ENCODE peak calls at places on chromosomes 16 and 17, in nine cellular contexts. Q is choroid plexus epithelial cell, S is gastrocnemius medialis, Z is HFFc6, R is ascending aorta, O is AG04450, J is lower leg skin, X is breast epithelium, U is GM20000. F is an unnamed sample.

GRCh38 chr17:64016248-64016784 is 4.1 kb downstream of the ICAM2 start:
- DNase-seq in U (no peak), R (peak; percentile 54), X (no peak), Q (no peak), J (peak; percentile 64), O (no peak), Z (no peak), S (no peak), F (no peak)

GRCh38 chr16:57627184-57627871 is 1.1 kb upstream of the ADGRG1 start:
- DNase-seq in X (no peak), O (no peak), R (no peak), S (no peak), U (no peak), Z (peak; percentile 95), Q (peak; percentile 91), J (no peak), F (no peak)

GRCh38 chr16:29645699-29646187 is 17.3 kb upstream of the SPN start:
- DNase-seq in Z (no peak), U (peak; percentile 76), R (no peak), X (no peak), O (no peak), J (no peak), S (no peak), Q (peak; percentile 33), F (no peak)

GRCh38 chr16:56861092-56861610 is 3.9 kb upstream of the SLC12A3 start:
- DNase-seq in U (no peak), R (no peak), Z (no peak), X (no peak), O (no peak), J (no peak), S (no peak), Q (no peak), F (no peak)

GRCh38 chr17:47698749-47699535 is 5.0 kb downstream of the TBKBP1 start:
- DNase-seq in Q (peak; percentile 63), J (no peak), S (no peak), X (no peak), R (no peak), U (peak; percentile 93), O (no peak), Z (peak; percentile 37), F (no peak)

GRCh38 chr17:44360826-44361225 is 2.8 kb downstream of the FAM171A2 start:
- DNase-seq in J (no peak), Q (peak; percentile 80), U (no peak), O (peak; percentile 32), S (no peak), R (no peak), X (no peak), Z (peak; percentile 20), F (no peak)

GRCh38 chr16:10107081-10107480 is 75.1 kb downstream of the GRIN2A start:
- DNase-seq in R (peak; percentile 15), S (no peak), O (no peak), X (no peak), U (no peak), Z (no peak), J (no peak), Q (no peak), F (no peak)

GRCh38 chr16:58280146-58280845 is 14.5 kb downstream of the PRSS54 start:
- DNase-seq in J (no peak), S (no peak), Z (no peak), O (no peak), U (no peak), R (no peak), Q (no peak), X (no peak), F (peak; percentile 94)

GRCh38 chr17:57946798-57947358 is 8.3 kb downstream of the CUEDC1 start:
- DNase-seq in J (no peak), O (peak; percentile 55), X (no peak), Q (peak; percentile 87), S (peak; percentile 70), Z (peak; percentile 63), R (no peak), U (peak; percentile 77), F (peak; percentile 89)

GRCh38 chr16:23081675-23082119 is 67.6 kb downstream of the USP31 start:
- DNase-seq in U (no peak), R (no peak), Q (peak; percentile 44), O (no peak), S (no peak), X (no peak), J (no peak), Z (peak; percentile 43), F (peak; percentile 88)

GRCh38 chr16:56950881-56951771 is 10.6 kb upstream of the CETP start:
- DNase-seq in Z (peak; percentile 51), J (no peak), U (peak; percentile 71), O (no peak), S (peak; percentile 43), R (no peak), X (no peak), Q (peak; percentile 74), F (no peak)

GRCh38 chr17:78857266-78857665 is 16.7 kb upstream of the USP36 start:
- DNase-seq in S (no peak), U (no peak), J (no peak), Z (no peak), X (no peak), Q (no peak), R (no peak), O (no peak), F (no peak)

GRCh38 chr16:4746991-4747574 is 12.7 kb downstream of the DNAAF8 start:
- DNase-seq in Z (no peak), U (no peak), R (no peak), X (no peak), Q (peak; percentile 19), O (no peak), S (no peak), J (no peak), F (no peak)

GRCh38 chr17:5793157-5793556 is 208.8 kb upstream of the NLRP1 start:
- DNase-seq in S (no peak), U (no peak), X (no peak), J (peak; percentile 25), Q (no peak), R (no peak), O (no peak), Z (no peak), F (no peak)
- TF ChIP-seq CTCF in S (no peak), U (no peak), X (no peak), J (no peak), Q (peak; percentile 38), R (no peak), O (peak; percentile 31), Z (peak; percentile 62), F (peak; percentile 36)

DNA sequence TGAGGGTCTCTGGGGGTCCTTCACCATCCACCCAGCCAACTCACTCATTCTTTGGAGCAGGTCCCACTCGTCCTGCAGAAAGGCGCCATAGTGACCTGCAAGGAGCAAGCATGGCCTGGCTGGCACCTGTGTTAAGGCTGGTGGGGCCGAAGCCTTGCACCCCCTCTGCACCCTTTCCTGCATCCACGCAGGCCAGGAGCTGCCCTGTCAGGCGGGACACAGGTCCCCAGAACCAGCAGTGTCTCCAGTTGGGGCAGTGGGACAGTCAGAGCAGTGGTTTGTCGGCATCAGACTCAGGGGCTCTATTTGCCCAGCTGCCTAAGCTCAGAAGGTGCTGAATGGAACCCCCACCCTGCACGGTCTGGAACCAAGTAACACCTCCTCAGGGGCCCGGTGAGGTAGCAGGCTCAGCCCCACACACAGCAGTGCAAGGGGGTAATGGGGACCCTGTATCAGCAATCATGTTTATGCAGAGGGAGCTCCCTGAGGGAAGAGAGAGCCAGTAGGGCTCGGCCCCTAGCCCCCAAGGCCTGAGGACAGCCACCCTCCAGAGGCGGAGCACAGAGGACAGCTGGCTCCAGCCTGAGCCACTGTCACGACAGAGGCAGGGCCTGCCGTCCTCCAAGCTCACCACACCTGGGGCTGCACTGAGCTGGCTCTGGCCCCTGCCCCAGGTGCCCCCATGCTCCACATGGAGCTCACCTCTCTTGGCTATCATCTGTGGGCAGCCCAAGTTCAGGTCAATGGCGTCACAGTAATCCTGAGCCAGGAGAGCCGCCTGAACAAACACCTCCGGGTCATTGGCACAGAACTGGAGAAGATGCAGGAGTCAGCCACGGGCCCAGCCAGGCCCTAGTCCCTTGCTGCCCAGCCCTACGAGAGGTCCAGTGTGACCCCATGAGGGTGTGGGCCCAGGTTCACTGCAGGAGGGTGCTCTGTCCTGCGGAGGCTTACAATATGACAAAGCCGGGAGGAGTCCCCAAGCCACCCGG is 1.9 kb downstream of the DUS1L start:
- DNase-seq in R (no peak), O (no peak), J (no peak), Z (no peak), S (no peak), U (no peak), X (no peak), Q (no peak), F (no peak)
- TF ChIP-seq CTCF in R (no peak), O (no peak), J (no peak), Z (no peak), S (no peak), U (no peak), X (no peak), Q (no peak), F (no peak)

DNA sequence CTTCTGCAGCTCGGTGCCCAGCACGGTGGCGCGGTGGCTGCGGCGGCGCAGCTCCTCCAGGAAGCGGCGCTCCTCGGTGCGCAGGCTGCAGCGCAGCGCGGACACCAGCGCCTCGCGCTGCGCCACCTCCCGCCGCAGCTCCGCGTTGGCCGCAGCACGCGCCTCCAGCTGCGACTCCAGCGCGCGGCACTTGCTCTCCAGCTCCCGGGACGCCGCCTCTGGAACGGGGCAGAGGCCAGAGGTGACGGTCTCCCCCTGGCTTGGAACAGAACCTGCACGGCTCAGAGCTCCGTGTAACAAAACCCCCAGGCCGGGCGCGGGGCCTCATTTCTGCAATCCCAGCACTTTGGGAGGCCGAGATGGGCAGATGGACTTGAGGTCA is 13.2 kb upstream of the CLUH start:
- DNase-seq in S (no peak), R (no peak), Q (peak; percentile 24), U (no peak), O (no peak), Z (no peak), X (no peak), J (no peak), F (no peak)
- TF ChIP-seq CTCF in S (no peak), R (no peak), Q (no peak), U (no peak), O (no peak), Z (no peak), X (no peak), J (no peak), F (peak; percentile 56)

GRCh38 chr16:89317101-89317671 is 99.7 kb downstream of the ZNF778 start:
- DNase-seq in X (no peak), O (no peak), R (no peak), S (no peak), Q (no peak), J (no peak), Z (no peak), U (no peak), F (no peak)
- TF ChIP-seq CTCF in X (no peak), O (no peak), R (no peak), S (no peak), Q (no peak), J (no peak), Z (no peak), U (no peak), F (no peak)

DNA sequence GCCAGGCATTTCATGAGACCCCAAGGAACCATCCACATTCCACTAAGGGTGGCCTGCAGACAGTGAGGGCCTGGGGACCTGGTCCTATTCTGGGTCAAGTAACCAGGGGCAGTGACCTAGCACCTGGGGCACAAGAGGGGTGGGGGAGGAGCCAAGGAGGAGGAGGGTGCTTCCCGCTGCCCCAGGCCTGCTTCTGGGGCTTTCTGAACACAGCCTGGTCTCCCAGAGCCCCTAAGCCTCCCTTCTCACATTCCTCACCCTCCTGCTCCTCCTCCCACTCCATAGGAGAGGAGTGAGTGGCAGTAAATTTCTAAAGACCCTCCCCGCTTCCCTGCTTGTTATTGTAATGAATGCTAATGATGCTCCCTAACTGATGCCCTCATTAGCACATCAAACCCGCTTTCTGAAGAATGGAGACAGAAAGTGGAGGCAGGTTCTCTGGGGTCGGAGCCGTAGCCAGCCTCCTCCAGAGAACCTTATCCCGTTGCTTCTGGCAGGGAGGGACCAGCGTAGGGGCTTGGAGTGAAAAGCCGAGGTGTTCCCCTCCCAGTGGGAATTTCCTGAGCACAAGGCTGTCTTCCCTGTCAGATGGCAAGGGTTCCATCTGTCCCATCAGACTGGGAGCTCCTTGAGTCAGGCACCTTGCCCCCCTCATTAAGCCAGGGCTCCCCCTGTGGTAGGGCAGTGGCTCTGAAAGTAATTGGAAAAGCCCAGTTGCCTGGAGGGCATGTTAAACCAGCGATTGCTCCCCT is 3.7 kb upstream of the SRCIN1 start:
- DNase-seq in U (no peak), Z (no peak), X (no peak), O (no peak), J (no peak), R (no peak), Q (no peak), S (no peak), F (no peak)
- TF ChIP-seq CTCF in U (no peak), Z (peak; percentile 21), X (no peak), O (no peak), J (no peak), R (no peak), Q (peak; percentile 6), S (no peak), F (no peak)